ENCODE peak calls at places on chromosomes 5 and 9, in five cellular contexts. H is heart right ventricle; P is left ventricle myocardium inferior; J is ovary; E is CD8-positive, alpha-beta T cell. B is an unnamed sample.

GRCh38 chr5:5494489-5495402 is 72.3 kb downstream of the ICE1 start:
- DNase-seq in H (peak; percentile 82), P (peak; percentile 72), J (peak; percentile 59), E (peak; percentile 77), B (peak; percentile 90)

GRCh38 chr5:157918811-157919742 is 60.1 kb upstream of the CLINT1 start:
- DNase-seq in H (no peak), P (no peak), J (no peak), E (no peak), B (no peak)

GRCh38 chr5:14181299-14181968 is 38.3 kb downstream of the TRIO start:
- DNase-seq in H (no peak), P (no peak), J (no peak), E (no peak), B (no peak)

GRCh38 chr9:111957856-111958631 is 61.4 kb downstream of the UGCG start:
- DNase-seq in H (no peak), P (no peak), J (no peak), E (peak; percentile 3), B (no peak)

GRCh38 chr5:22850981-22851380 is 2.2 kb downstream of the CDH12 start:
- DNase-seq in H (no peak), P (no peak), J (no peak), E (no peak), B (no peak)

GRCh38 chr9:71675857-71676165 is 92.5 kb downstream of the CEMIP2 start:
- DNase-seq in H (no peak), P (no peak), J (no peak), E (no peak), B (no peak)

GRCh38 chr5:89981871-89982773 is 427.4 kb downstream of the CETN3 start:
- DNase-seq in H (no peak), P (no peak), J (no peak), E (no peak), B (no peak)

GRCh38 chr5:139561655-139562451 is 714 bp downstream of the UBE2D2 start:
- DNase-seq in H (peak; percentile 62), P (no peak), J (no peak), E (no peak), B (peak; percentile 64)

GRCh38 chr5:126857472-126858410 is 80.8 kb downstream of the LMNB1 start:
- DNase-seq in H (no peak), P (no peak), J (peak; percentile 36), E (no peak), B (no peak)

GRCh38 chr5:68264024-68264956 is 48.7 kb downstream of the PIK3R1 start:
- DNase-seq in H (no peak), P (peak; percentile 35), J (peak; percentile 52), E (no peak), B (no peak)

GRCh38 chr5:96175090-96175489 is 213.4 kb upstream of the ELL2 start:
- DNase-seq in H (no peak), P (no peak), J (no peak), E (no peak), B (no peak)

GRCh38 chr9:82665324-82665723 is 397.6 kb downstream of the RASEF start:
- DNase-seq in H (no peak), P (no peak), J (no peak), E (no peak), B (no peak)

GRCh38 chr5:39541920-39542319 is 117.1 kb upstream of the DAB2 start:
- DNase-seq in H (no peak), P (no peak), J (no peak), E (no peak), B (no peak)

GRCh38 chr9:97830884-97831829 is 21.9 kb upstream of the FOXE1 start:
- DNase-seq in H (no peak), P (no peak), J (no peak), E (no peak), B (no peak)

GRCh38 chr5:176927562-176927961 is 28.4 kb upstream of the HK3 start:
- DNase-seq in H (no peak), P (no peak), J (no peak), E (no peak), B (no peak)

GRCh38 chr9:69379250-69379982 is 54.4 kb downstream of the ENTREP1 start:
- DNase-seq in H (no peak), P (no peak), J (no peak), E (no peak), B (no peak)

GRCh38 chr9:37784291-37784639 is 599 bp downstream of the EXOSC3 start:
- DNase-seq in H (no peak), P (no peak), J (no peak), E (no peak), B (no peak)

GRCh38 chr5:56607551-56607950 is 207.8 kb upstream of the MAP3K1 start:
- DNase-seq in H (no peak), P (no peak), J (no peak), E (no peak), B (no peak)

GRCh38 chr9:70131296-70131695 is 87.6 kb downstream of the MAMDC2 start:
- DNase-seq in H (no peak), P (no peak), J (no peak), E (no peak), B (no peak)

GRCh38 chr5:7763621-7764072 is 87.3 kb downstream of the CFAP90 start:
- DNase-seq in H (peak; percentile 17), P (no peak), J (no peak), E (no peak), B (peak; percentile 75)

GRCh38 chr9:16272766-16273165 is 597.7 kb downstream of the BNC2 start:
- DNase-seq in H (no peak), P (no peak), J (no peak), E (no peak), B (no peak)

GRCh38 chr9:114055061-114055460 is 23.0 kb downstream of the AMBP start:
- DNase-seq in H (no peak), P (no peak), J (no peak), E (no peak), B (no peak)

GRCh38 chr5:14893351-14893750 is 21.8 kb upstream of the ANKH start:
- DNase-seq in H (no peak), P (no peak), J (no peak), E (no peak), B (no peak)

GRCh38 chr5:109754319-109754718 is 64.6 kb downstream of the MAN2A1 start:
- DNase-seq in H (no peak), P (no peak), J (no peak), E (no peak), B (no peak)

GRCh38 chr5:81852277-81853004 is 101.5 kb upstream of the SSBP2 start:
- DNase-seq in H (peak; percentile 33), P (peak; percentile 21), J (peak; percentile 24), E (no peak), B (peak; percentile 43)

GRCh38 chr9:125541840-125542243 is 165.2 kb downstream of the MAPKAP1 start:
- DNase-seq in H (peak; percentile 42), P (no peak), J (no peak), E (no peak), B (no peak)

GRCh38 chr5:134004626-134005414 is at the start of gene VDAC1:
- DNase-seq in H (peak; percentile 83), P (peak; percentile 84), J (peak; percentile 77), E (peak; percentile 68), B (peak; percentile 94)

GRCh38 chr5:86885011-86885410 is 267.3 kb downstream of the COX7C start:
- DNase-seq in H (no peak), P (no peak), J (no peak), E (no peak), B (no peak)

GRCh38 chr9:19788614-19789271 is at the start of gene SLC24A2:
- DNase-seq in H (no peak), P (no peak), J (no peak), E (no peak), B (peak; percentile 41)

GRCh38 chr5:77374686-77375085 is 117.4 kb downstream of the WDR41 start:
- DNase-seq in H (no peak), P (no peak), J (no peak), E (no peak), B (no peak)

GRCh38 chr5:171624396-171624795 is 161.2 kb upstream of the SMIM23 start:
- DNase-seq in H (no peak), P (no peak), J (no peak), E (no peak), B (no peak)

GRCh38 chr9:71608021-71608420 is 160.3 kb downstream of the CEMIP2 start:
- DNase-seq in H (no peak), P (no peak), J (no peak), E (no peak), B (no peak)

GRCh38 chr5:119343766-119344165 is 12.1 kb upstream of the TNFAIP8 start:
- DNase-seq in H (no peak), P (no peak), J (no peak), E (no peak), B (no peak)

GRCh38 chr5:125696762-125697161 is 726.4 kb upstream of the GRAMD2B start:
- DNase-seq in H (no peak), P (no peak), J (no peak), E (no peak), B (peak; percentile 34)

GRCh38 chr9:77712533-77713130 is 64.5 kb upstream of the GNA14 start:
- DNase-seq in H (no peak), P (no peak), J (no peak), E (no peak), B (no peak)

GRCh38 chr5:169777112-169777511 is 140.0 kb downstream of the DOCK2 start:
- DNase-seq in H (no peak), P (no peak), J (no peak), E (no peak), B (no peak)

GRCh38 chr9:92154016-92154415 is 38.8 kb upstream of the SPTLC1 start:
- DNase-seq in H (no peak), P (no peak), J (no peak), E (no peak), B (no peak)

GRCh38 chr5:150649828-150650712 is 9.6 kb downstream of the SYNPO start:
- DNase-seq in H (no peak), P (no peak), J (no peak), E (no peak), B (peak; percentile 71)
- H3K4me1 ChIP-seq in H (peaks cover 99% of the 10 kb centered on the region), P (peaks cover 88% of the 10 kb centered on the region), J (peaks cover 28% of the 10 kb centered on the region), E (no peaks in the 10 kb centered on the region), B (peaks cover 4% of the 10 kb centered on the region)

GRCh38 chr9:84758817-84759216 is 89.3 kb downstream of the NTRK2 start:
- DNase-seq in H (no peak), P (no peak), J (no peak), E (no peak), B (no peak)
- H3K4me1 ChIP-seq in H (peaks cover 22% of the 10 kb centered on the region), P (peaks cover 11% of the 10 kb centered on the region), J (peaks cover 1% of the 10 kb centered on the region), E (no peaks in the 10 kb centered on the region), B (peaks cover under 1% of the 10 kb centered on the region)

DNA sequence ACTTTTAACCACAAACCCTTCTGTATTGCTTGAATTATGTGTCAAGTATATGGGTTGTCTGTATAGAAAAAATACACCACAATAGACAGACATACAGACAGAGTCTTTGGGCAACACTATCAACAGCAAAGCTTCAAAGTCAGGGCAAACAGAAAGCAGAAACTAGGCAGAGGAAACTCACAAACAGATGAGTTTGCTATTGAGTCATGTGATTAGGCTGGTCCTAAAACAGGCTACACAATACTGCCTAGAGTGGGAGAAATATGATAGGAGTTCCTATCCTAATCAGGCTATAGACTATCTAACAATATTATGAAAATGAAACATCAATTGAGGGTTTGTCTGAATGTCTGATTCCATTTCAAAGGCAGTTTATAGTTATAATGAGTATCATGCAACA is 156.4 kb downstream of the EDIL3 start:
- DNase-seq in H (no peak), P (no peak), J (no peak), E (no peak), B (no peak)
- H3K4me1 ChIP-seq in H (no peaks in the 10 kb centered on the region), P (no peaks in the 10 kb centered on the region), J (no peaks in the 10 kb centered on the region), E (no peaks in the 10 kb centered on the region), B (no peaks in the 10 kb centered on the region)

DNA sequence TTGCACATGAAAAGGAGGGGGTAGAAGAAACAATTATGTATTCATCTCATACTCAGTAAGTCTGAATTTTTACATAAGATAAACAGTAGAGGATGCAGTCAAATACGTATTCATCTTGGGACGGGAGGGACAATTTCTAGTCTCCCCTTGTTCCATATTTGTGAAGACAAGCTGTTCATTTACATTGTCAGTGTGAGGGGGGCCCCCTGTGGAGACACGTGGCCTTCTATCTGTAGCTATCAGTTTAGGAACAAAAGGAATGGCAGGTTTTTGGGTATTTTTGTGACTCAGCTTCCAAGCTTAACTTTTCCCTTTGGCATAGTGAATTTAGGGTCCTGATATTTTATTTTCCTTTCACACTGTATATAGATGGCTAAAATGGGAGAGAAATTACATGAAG is 49.1 kb upstream of the PPP1R2B start:
- DNase-seq in H (no peak), P (no peak), J (no peak), E (no peak), B (no peak)
- H3K4me1 ChIP-seq in H (no peaks in the 10 kb centered on the region), P (peaks cover 7% of the 10 kb centered on the region), J (no peaks in the 10 kb centered on the region), E (no peaks in the 10 kb centered on the region), B (no peaks in the 10 kb centered on the region)